ENCODE peak calls at places on chromosomes 3 and 15, in four cellular contexts. One of them, this sample, is unnamed.

GRCh38 chr15:37016287-37016686 is 84.1 kb downstream of the MEIS2 start:
- DNase-seq in H54: no peak
- DNase-seq in HepG2: no peak
- DNase-seq in IMR-90: peak; percentile 81
- DNase-seq in this sample: no peak

GRCh38 chr15:59420986-59421618 is 16.9 kb upstream of the FAM81A start:
- DNase-seq in H54: no peak
- DNase-seq in HepG2: no peak
- DNase-seq in IMR-90: peak; percentile 55
- DNase-seq in this sample: no peak

GRCh38 chr3:45333549-45333948 is 54.8 kb upstream of the LARS2 start:
- DNase-seq in H54: no peak
- DNase-seq in HepG2: no peak
- DNase-seq in IMR-90: peak; percentile 20
- DNase-seq in this sample: no peak

GRCh38 chr3:72889310-72890165 is 1.7 kb downstream of the GXYLT2 start:
- DNase-seq in H54: no peak
- DNase-seq in HepG2: no peak
- DNase-seq in IMR-90: no peak
- DNase-seq in this sample: no peak

GRCh38 chr3:112390783-112391641 is 58.1 kb downstream of the CD200 start:
- DNase-seq in H54: peak; percentile 24
- DNase-seq in HepG2: no peak
- DNase-seq in IMR-90: peak; percentile 98
- DNase-seq in this sample: no peak

GRCh38 chr3:128878556-128879124 is 780 bp upstream of the ACAD9 start:
- DNase-seq in H54: peak; percentile 64
- DNase-seq in HepG2: peak; percentile 15
- DNase-seq in IMR-90: peak; percentile 77
- DNase-seq in this sample: no peak

GRCh38 chr3:64915778-64916177 is 228.0 kb upstream of the ADAMTS9 start:
- DNase-seq in H54: no peak
- DNase-seq in HepG2: no peak
- DNase-seq in IMR-90: peak; percentile 21
- DNase-seq in this sample: no peak

GRCh38 chr3:244041-244440 is 47.5 kb downstream of the CHL1 start:
- DNase-seq in H54: no peak
- DNase-seq in HepG2: no peak
- DNase-seq in IMR-90: peak; percentile 90
- DNase-seq in this sample: no peak

GRCh38 chr3:43001094-43001553 is 22.0 kb downstream of the GASK1A start:
- DNase-seq in H54: no peak
- DNase-seq in HepG2: peak; percentile 77
- DNase-seq in IMR-90: peak; percentile 85
- DNase-seq in this sample: peak; percentile 90

GRCh38 chr3:23884481-23884880 is 32.3 kb downstream of the NKIRAS1 start:
- DNase-seq in H54: no peak
- DNase-seq in HepG2: no peak
- DNase-seq in IMR-90: no peak
- DNase-seq in this sample: no peak

GRCh38 chr3:73592154-73592877 is 32.4 kb downstream of the PDZRN3 start:
- DNase-seq in H54: no peak
- DNase-seq in HepG2: no peak
- DNase-seq in IMR-90: no peak
- DNase-seq in this sample: no peak

GRCh38 chr15:90002428-90002844 is 1.3 kb downstream of the ZNF710 start:
- DNase-seq in H54: no peak
- DNase-seq in HepG2: no peak
- DNase-seq in IMR-90: peak; percentile 46
- DNase-seq in this sample: no peak

GRCh38 chr3:104286645-104287044 is 1080.1 kb upstream of the ALCAM start:
- DNase-seq in H54: no peak
- DNase-seq in HepG2: no peak
- DNase-seq in IMR-90: no peak
- DNase-seq in this sample: no peak

GRCh38 chr3:169161011-169161410 is 502.5 kb downstream of the MECOM start:
- DNase-seq in H54: no peak
- DNase-seq in HepG2: no peak
- DNase-seq in IMR-90: no peak
- DNase-seq in this sample: no peak

GRCh38 chr15:62248277-62248974 is 83.3 kb upstream of the C2CD4B start:
- DNase-seq in H54: no peak
- DNase-seq in HepG2: no peak
- DNase-seq in IMR-90: peak; percentile 3
- DNase-seq in this sample: peak; percentile 72

GRCh38 chr3:94525039-94525438 is 462.2 kb downstream of the NSUN3 start:
- DNase-seq in H54: no peak
- DNase-seq in HepG2: peak; percentile 60
- DNase-seq in IMR-90: peak; percentile 13
- DNase-seq in this sample: no peak

GRCh38 chr15:68658151-68658550 is 79.4 kb downstream of the CORO2B start:
- DNase-seq in H54: no peak
- DNase-seq in HepG2: no peak
- DNase-seq in IMR-90: no peak
- DNase-seq in this sample: no peak

GRCh38 chr3:111808439-111808838 is 50.6 kb upstream of the PHLDB2 start:
- DNase-seq in H54: no peak
- DNase-seq in HepG2: peak; percentile 29
- DNase-seq in IMR-90: peak; percentile 27
- DNase-seq in this sample: no peak

GRCh38 chr3:32488609-32489008 is 14.0 kb downstream of the CMTM6 start:
- DNase-seq in H54: no peak
- DNase-seq in HepG2: no peak
- DNase-seq in IMR-90: no peak
- DNase-seq in this sample: no peak

GRCh38 chr3:24704496-24704895 is 209.8 kb upstream of the THRB start:
- DNase-seq in H54: no peak
- DNase-seq in HepG2: no peak
- DNase-seq in IMR-90: no peak
- DNase-seq in this sample: no peak

GRCh38 chr3:179105881-179106280 is 34.3 kb upstream of the ZMAT3 start:
- DNase-seq in H54: no peak
- DNase-seq in HepG2: no peak
- DNase-seq in IMR-90: no peak
- DNase-seq in this sample: no peak
- TF ChIP-seq POLR2A in H54: no peak
- TF ChIP-seq POLR2A in HepG2: no peak
- TF ChIP-seq POLR2A in IMR-90: no peak
- TF ChIP-seq POLR2A in this sample: no peak

GRCh38 chr15:64842986-64843561 is 1.4 kb downstream of the PLEKHO2 start:
- DNase-seq in H54: no peak
- DNase-seq in HepG2: no peak
- DNase-seq in IMR-90: peak; percentile 59
- DNase-seq in this sample: peak; percentile 95
- TF ChIP-seq POLR2A in H54: no peak
- TF ChIP-seq POLR2A in HepG2: no peak
- TF ChIP-seq POLR2A in IMR-90: peak; percentile 45
- TF ChIP-seq POLR2A in this sample: no peak

DNA sequence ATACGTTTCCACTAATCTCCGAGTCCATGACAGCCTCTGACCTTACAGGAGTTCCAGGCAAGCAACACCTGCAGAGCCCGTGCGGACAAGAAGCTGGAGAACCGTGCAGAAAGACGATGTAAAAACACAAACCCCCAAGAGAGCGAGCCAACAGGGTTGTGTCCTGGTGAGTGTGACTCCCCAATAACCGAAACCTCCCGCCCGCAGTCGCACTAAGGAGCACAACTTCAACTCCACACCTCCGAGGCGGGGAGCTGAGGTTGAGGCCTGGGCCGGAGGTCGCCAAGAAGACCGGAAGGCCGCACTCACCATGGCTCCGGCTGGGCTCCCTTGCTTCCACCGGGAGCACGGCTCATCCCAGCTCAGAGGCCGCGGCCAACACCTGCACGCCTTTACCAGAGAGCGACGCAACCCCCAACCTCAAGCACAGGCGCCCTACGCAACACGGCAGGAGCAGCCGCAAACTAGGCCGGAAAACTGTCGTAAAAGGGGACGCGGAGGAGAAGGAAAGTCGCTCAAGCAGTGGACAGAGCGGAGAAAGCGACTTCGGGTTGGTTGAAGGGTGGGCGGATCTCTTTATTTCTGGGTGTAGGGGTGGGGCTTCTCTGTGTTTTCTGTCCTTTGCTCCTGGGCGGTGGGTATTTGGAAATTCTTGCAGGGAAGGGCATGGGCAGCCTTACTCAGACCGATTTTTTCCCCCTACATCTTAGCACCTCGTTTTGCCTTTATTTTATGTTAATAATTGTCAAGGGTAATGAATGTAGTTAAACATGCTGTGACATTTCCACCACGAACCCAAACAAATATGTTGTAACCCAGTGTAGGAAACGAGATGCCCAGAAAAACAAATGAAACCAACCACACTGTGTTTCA is at the start of gene DNAJC19:
- DNase-seq in H54: peak; percentile 83
- DNase-seq in HepG2: peak; percentile 96
- DNase-seq in IMR-90: peak; percentile 97
- DNase-seq in this sample: peak; percentile 97
- TF ChIP-seq POLR2A in H54: peak; percentile 86
- TF ChIP-seq POLR2A in HepG2: peak; percentile 91
- TF ChIP-seq POLR2A in IMR-90: no peak
- TF ChIP-seq POLR2A in this sample: peak; percentile 45

DNA sequence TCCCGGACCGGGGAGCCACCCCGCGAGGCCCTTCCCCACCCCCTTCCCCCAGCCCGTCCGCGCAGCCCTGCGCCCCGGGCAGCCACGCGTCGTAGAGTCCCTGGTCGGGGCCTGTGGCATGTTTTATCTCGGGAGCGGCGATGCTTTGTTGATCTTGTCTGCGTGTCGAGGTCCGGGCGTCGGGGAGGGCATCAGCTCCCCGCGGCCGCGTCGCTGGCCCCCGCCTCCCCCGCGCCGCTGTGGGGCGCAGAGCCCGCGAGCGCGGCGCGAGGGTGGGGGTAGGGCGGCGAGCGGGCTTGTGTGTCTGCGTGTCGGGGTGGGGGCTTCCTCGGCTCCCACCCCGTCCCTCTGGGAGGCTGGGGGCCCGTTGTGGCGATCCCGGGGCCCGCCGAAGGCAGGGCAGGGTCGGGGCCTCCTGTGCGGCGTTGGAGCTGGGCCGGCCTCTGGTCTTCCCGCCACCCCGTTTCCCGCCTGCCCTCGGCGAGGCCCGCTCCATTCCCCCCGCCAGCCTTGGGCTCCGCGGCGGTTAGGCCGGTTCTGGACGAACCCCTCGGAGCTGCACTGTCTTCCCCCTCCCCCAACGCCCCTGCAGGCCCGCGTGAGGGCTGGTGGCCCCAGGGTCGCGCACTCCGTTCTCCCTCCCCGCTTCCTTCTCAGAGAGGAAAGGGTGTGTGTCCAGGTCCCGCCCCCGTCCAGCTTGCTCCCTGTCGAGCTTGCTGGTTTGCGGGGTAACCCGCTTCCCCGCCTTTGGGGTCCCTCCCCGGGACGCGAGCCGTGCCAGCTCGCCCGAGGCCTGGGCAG is 695 bp downstream of the GMPS start:
- DNase-seq in H54: peak; percentile 30
- DNase-seq in HepG2: no peak
- DNase-seq in IMR-90: no peak
- DNase-seq in this sample: peak; percentile 91
- TF ChIP-seq POLR2A in H54: peak; percentile 35
- TF ChIP-seq POLR2A in HepG2: peak; percentile 28
- TF ChIP-seq POLR2A in IMR-90: no peak
- TF ChIP-seq POLR2A in this sample: no peak

GRCh38 chr3:49182682-49183081 is 11.3 kb downstream of the KLHDC8B start:
- DNase-seq in H54: no peak
- DNase-seq in HepG2: no peak
- DNase-seq in IMR-90: no peak
- DNase-seq in this sample: no peak
- TF ChIP-seq POLR2A in H54: no peak
- TF ChIP-seq POLR2A in HepG2: no peak
- TF ChIP-seq POLR2A in IMR-90: no peak
- TF ChIP-seq POLR2A in this sample: no peak

GRCh38 chr3:158744567-158745288 is 12.5 kb upstream of the RARRES1 start:
- DNase-seq in H54: no peak
- DNase-seq in HepG2: no peak
- DNase-seq in IMR-90: no peak
- DNase-seq in this sample: no peak

GRCh38 chr3:158747417-158747816 is 15.2 kb upstream of the RARRES1 start:
- DNase-seq in H54: no peak
- DNase-seq in HepG2: no peak
- DNase-seq in IMR-90: no peak
- DNase-seq in this sample: peak; percentile 57

GRCh38 chr3:158743280-158743663 is 11.0 kb upstream of the RARRES1 start:
- DNase-seq in H54: no peak
- DNase-seq in HepG2: no peak
- DNase-seq in IMR-90: no peak
- DNase-seq in this sample: no peak

GRCh38 chr3:158742861-158743260 is 10.6 kb upstream of the RARRES1 start:
- DNase-seq in H54: no peak
- DNase-seq in HepG2: no peak
- DNase-seq in IMR-90: peak; percentile 61
- DNase-seq in this sample: no peak

DNA sequence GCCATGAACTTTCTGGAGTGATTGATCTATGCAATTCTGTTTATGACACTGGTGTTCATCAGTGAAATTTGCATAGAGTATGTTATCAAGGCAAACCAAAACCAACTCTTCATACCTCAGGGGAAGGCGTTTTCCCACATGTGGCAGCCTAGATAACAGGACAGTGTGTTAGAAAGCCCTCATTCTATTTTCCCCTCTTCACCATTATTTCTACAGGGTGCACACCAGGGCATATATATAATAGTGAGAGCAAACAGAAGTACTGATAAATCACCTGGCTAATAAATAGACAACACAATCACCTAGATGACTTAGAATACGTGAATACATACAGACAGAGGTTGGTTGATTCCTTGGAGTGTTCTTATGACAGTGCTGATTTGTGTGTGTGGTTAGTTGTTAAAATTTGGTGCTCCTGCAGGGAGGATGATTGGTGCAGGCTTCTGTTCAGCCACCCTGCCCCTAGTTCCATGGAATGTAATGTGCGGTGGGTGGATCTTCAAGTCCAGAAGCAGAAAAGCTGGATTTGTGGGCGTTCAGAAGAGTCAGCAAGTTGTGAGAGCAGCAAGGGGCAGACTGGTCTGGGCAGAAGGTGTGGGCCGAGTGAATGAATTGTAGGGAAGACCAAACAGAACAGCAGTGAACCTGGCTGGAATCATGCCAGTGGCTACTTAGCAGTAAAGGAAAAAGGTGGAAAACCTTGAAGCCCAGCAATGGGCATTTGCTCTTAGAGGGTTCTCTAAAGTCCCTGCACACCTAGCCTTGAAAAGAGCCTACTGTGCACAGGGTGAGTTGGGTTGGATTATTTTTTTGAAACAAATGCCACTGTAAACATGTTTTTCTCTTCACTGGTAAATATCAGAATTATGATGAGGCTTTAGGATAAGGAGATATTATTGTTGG is 11.7 kb upstream of the RARRES1 start:
- DNase-seq in H54: no peak
- DNase-seq in HepG2: no peak
- DNase-seq in IMR-90: no peak
- DNase-seq in this sample: no peak
- TF ChIP-seq POLR2A in H54: no peak
- TF ChIP-seq POLR2A in HepG2: no peak
- TF ChIP-seq POLR2A in IMR-90: no peak
- TF ChIP-seq POLR2A in this sample: no peak

GRCh38 chr3:149299938-149300791 is 33.3 kb downstream of the TM4SF18 start:
- DNase-seq in H54: peak; percentile 26
- DNase-seq in HepG2: peak; percentile 94
- DNase-seq in IMR-90: peak; percentile 97
- DNase-seq in this sample: no peak
- TF ChIP-seq POLR2A in H54: no peak
- TF ChIP-seq POLR2A in HepG2: no peak
- TF ChIP-seq POLR2A in IMR-90: no peak
- TF ChIP-seq POLR2A in this sample: no peak

GRCh38 chr3:187741403-187742350 is 3.6 kb downstream of the BCL6 start:
- DNase-seq in H54: peak; percentile 53
- DNase-seq in HepG2: peak; percentile 76
- DNase-seq in IMR-90: peak; percentile 78
- DNase-seq in this sample: peak; percentile 95
- TF ChIP-seq POLR2A in H54: no peak
- TF ChIP-seq POLR2A in HepG2: no peak
- TF ChIP-seq POLR2A in IMR-90: peak; percentile 26
- TF ChIP-seq POLR2A in this sample: no peak

This sample was measured in lower leg skin.